ENCODE peak calls at places on chromosome 12, in four cellular contexts. I is foreskin fibroblast, F is colonic mucosa, Z is MM.1S. Q is an unnamed sample.

GRCh38 chr12:13887774-13888388 is 93.5 kb downstream of the GRIN2B start:
- DNase-seq in F (peak; percentile 38), Z (no peak), I (no peak), Q (no peak)

GRCh38 chr12:76024942-76025600 is 6.5 kb downstream of the PHLDA1 start:
- DNase-seq in I (peak; percentile 84), F (no peak), Z (no peak), Q (no peak)

GRCh38 chr12:111045941-111046340 is 125.6 kb upstream of the MYL2 start:
- DNase-seq in Z (no peak), F (no peak), I (no peak), Q (no peak)

GRCh38 chr12:91434081-91434480 is 251.5 kb upstream of the DCN start:
- DNase-seq in Z (no peak), F (no peak), I (no peak), Q (no peak)

GRCh38 chr12:52207895-52208294 is 16.1 kb upstream of the KRT80 start:
- DNase-seq in I (no peak), F (no peak), Z (no peak), Q (no peak)

GRCh38 chr12:49515266-49515665 is 23.6 kb upstream of the KCNH3 start:
- DNase-seq in Z (no peak), F (no peak), I (peak; percentile 81), Q (no peak)

GRCh38 chr12:26056335-26056734 is 68.5 kb downstream of the BHLHE41 start:
- DNase-seq in I (no peak), Z (no peak), F (no peak), Q (no peak)

GRCh38 chr12:64669270-64669842 is 59.1 kb downstream of the RASSF3 start:
- DNase-seq in Z (peak; percentile 78), F (peak; percentile 60), I (no peak), Q (no peak)

GRCh38 chr12:85920324-85920947 is 46.3 kb downstream of the NTS start:
- DNase-seq in F (no peak), I (no peak), Z (peak; percentile 66), Q (no peak)

GRCh38 chr12:71607494-71608330 is 55.9 kb downstream of the ZFC3H1 start:
- DNase-seq in Z (no peak), F (no peak), I (no peak), Q (no peak)

GRCh38 chr12:80187660-80188090 is 88.3 kb downstream of the OTOGL start:
- DNase-seq in Z (peak; percentile 83), F (no peak), I (peak; percentile 68), Q (no peak)

GRCh38 chr12:74021937-74022336 is 515.7 kb upstream of the ATXN7L3B start:
- DNase-seq in F (peak; percentile 24), I (no peak), Z (peak; percentile 65), Q (no peak)

GRCh38 chr12:37672655-37673260 is 643.8 kb upstream of the ALG10B start:
- DNase-seq in F (no peak), Z (no peak), I (no peak), Q (no peak)
- TF ChIP-seq CTCF in F (no peak), Z (peak; percentile 28), I (no peak), Q (no peak)

DNA sequence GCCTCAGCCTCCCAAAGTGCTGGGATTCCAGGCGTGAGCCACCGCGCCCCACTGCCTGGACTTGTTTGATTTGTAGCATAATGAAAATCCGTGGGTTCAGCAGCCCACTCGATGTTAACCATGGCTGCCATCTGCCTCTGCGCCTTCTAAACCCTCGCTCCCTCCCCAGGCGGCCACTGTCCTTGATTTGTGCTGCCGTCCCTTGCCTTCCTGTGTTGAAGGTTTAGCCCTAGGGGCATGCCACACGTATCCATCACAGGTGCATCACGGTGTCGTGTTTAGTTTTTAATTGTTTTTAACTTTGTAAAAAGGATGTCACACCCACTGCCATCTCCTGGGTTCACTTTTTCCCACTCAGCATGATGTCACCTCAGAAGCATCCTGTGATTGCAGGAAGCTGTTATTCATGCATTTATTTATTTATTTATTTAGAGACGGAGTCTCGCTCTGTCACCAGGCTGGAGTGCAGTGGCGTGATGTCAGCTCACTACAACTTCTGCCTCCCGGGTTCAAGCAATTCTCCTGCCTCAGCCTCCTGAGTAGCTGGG is 24.5 kb upstream of the ULK1 start:
- DNase-seq in Z (no peak), F (no peak), I (peak; percentile 59), Q (no peak)
- TF ChIP-seq CTCF in Z (no peak), F (no peak), I (no peak), Q (no peak)

GRCh38 chr12:132561784-132562156 is 48.6 kb downstream of the LRCOL1 start:
- DNase-seq in F (no peak), Z (no peak), I (no peak), Q (no peak)
- TF ChIP-seq CTCF in F (no peak), Z (no peak), I (peak; percentile 42), Q (no peak)

GRCh38 chr12:27123642-27124041 is 41.3 kb upstream of the C12orf71 start:
- DNase-seq in F (no peak), I (no peak), Z (peak; percentile 39), Q (no peak)
- TF ChIP-seq CTCF in F (peak; percentile 18), I (no peak), Z (peak; percentile 39), Q (no peak)

GRCh38 chr12:9034095-9034494 is 44.7 kb downstream of the KLRG1 start:
- DNase-seq in Z (no peak), F (no peak), I (no peak), Q (no peak)

GRCh38 chr12:9032202-9032964 is 43.0 kb downstream of the KLRG1 start:
- DNase-seq in F (no peak), I (no peak), Z (no peak), Q (no peak)

GRCh38 chr12:9033244-9033887 is 44.0 kb downstream of the KLRG1 start:
- DNase-seq in I (no peak), Z (no peak), F (no peak), Q (no peak)

GRCh38 chr12:9027156-9027555 is 37.8 kb downstream of the KLRG1 start:
- DNase-seq in Z (no peak), I (no peak), F (no peak), Q (no peak)

DNA sequence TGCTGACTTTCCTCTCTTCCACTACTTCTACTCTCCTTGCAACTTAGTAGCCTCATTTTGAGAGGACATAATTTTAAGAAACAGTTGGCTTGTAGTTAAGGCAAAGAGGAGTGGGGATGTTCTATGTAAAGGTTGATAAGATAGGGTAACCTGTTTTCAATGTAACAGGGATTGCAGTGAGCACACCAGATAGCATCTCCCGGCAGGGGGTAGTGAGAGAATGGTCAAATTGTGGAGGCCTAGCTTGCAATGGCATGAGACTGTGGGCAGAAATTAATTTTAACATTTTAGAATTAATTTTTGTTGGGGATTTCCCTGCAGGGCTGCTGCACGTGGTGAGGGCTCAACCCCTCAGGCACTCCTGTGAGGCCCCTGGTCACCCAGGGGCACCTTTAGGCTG is 41.4 kb downstream of the KLRG1 start:
- DNase-seq in I (no peak), Z (no peak), F (no peak), Q (no peak)
- TF ChIP-seq CTCF in I (no peak), Z (no peak), F (no peak), Q (no peak)

Q was measured in coronary artery.